ENCODE peak calls at places on chromosomes 13 and 19, in five cellular contexts. One of them, this sample, is unnamed.

GRCh38 chr13:77522444-77522843 is 13.1 kb upstream of the SCEL start:
- ATAC-seq in activated CD8-positive, alpha-beta memory T cell treated with anti-CD3 and anti-CD28 coated beads, Interleukin-2, amount 10 ng/mL, durations not matched to agents 7 days and 5 days: no peak
- ATAC-seq in stimulated activated naive B cell treated with anti-CD40 and anti-IgM and Interleukin-4, amounts not matched to agents 10 μg/mL and 1 μg/mL and 100 μg/mL, for 72 hours: no peak
- ATAC-seq in right cardiac atrium: no peak
- ATAC-seq in activated T-cell treated with anti-CD3 and anti-CD28 coated beads, Interleukin-2, amount 50 U/mL, for 72 hours: no peak
- ATAC-seq in this sample: no peak

GRCh38 chr19:14495678-14496028 is 274 bp downstream of the GIPC1 start:
- ATAC-seq in activated T-cell treated with anti-CD3 and anti-CD28 coated beads, Interleukin-2, amount 50 U/mL, for 72 hours: peak
- ATAC-seq in activated CD8-positive, alpha-beta memory T cell treated with anti-CD3 and anti-CD28 coated beads, Interleukin-2, amount 10 ng/mL, durations not matched to agents 7 days and 5 days: no peak
- ATAC-seq in right cardiac atrium: no peak
- ATAC-seq in stimulated activated naive B cell treated with anti-CD40 and anti-IgM and Interleukin-4, amounts not matched to agents 10 μg/mL and 1 μg/mL and 100 μg/mL, for 72 hours: no peak
- ATAC-seq in this sample: no peak

GRCh38 chr13:94416454-94417080 is 62.9 kb downstream of the DCT start:
- ATAC-seq in activated CD8-positive, alpha-beta memory T cell treated with anti-CD3 and anti-CD28 coated beads, Interleukin-2, amount 10 ng/mL, durations not matched to agents 7 days and 5 days: no peak
- ATAC-seq in stimulated activated naive B cell treated with anti-CD40 and anti-IgM and Interleukin-4, amounts not matched to agents 10 μg/mL and 1 μg/mL and 100 μg/mL, for 72 hours: no peak
- ATAC-seq in right cardiac atrium: no peak
- ATAC-seq in activated T-cell treated with anti-CD3 and anti-CD28 coated beads, Interleukin-2, amount 50 U/mL, for 72 hours: no peak
- ATAC-seq in this sample: no peak

GRCh38 chr19:12603714-12604113 is 6.9 kb downstream of the ZNF490 start:
- ATAC-seq in stimulated activated naive B cell treated with anti-CD40 and anti-IgM and Interleukin-4, amounts not matched to agents 10 μg/mL and 1 μg/mL and 100 μg/mL, for 72 hours: peak
- ATAC-seq in activated T-cell treated with anti-CD3 and anti-CD28 coated beads, Interleukin-2, amount 50 U/mL, for 72 hours: peak
- ATAC-seq in right cardiac atrium: no peak
- ATAC-seq in activated CD8-positive, alpha-beta memory T cell treated with anti-CD3 and anti-CD28 coated beads, Interleukin-2, amount 10 ng/mL, durations not matched to agents 7 days and 5 days: peak
- ATAC-seq in this sample: no peak

GRCh38 chr19:16402076-16402475 is 69.7 kb downstream of the EPS15L1 start:
- ATAC-seq in right cardiac atrium: no peak
- ATAC-seq in stimulated activated naive B cell treated with anti-CD40 and anti-IgM and Interleukin-4, amounts not matched to agents 10 μg/mL and 1 μg/mL and 100 μg/mL, for 72 hours: no peak
- ATAC-seq in activated CD8-positive, alpha-beta memory T cell treated with anti-CD3 and anti-CD28 coated beads, Interleukin-2, amount 10 ng/mL, durations not matched to agents 7 days and 5 days: no peak
- ATAC-seq in activated T-cell treated with anti-CD3 and anti-CD28 coated beads, Interleukin-2, amount 50 U/mL, for 72 hours: no peak
- ATAC-seq in this sample: no peak

GRCh38 chr19:19662866-19663291 is 597 bp downstream of the ATP13A1 start:
- ATAC-seq in right cardiac atrium: no peak
- ATAC-seq in stimulated activated naive B cell treated with anti-CD40 and anti-IgM and Interleukin-4, amounts not matched to agents 10 μg/mL and 1 μg/mL and 100 μg/mL, for 72 hours: peak
- ATAC-seq in activated CD8-positive, alpha-beta memory T cell treated with anti-CD3 and anti-CD28 coated beads, Interleukin-2, amount 10 ng/mL, durations not matched to agents 7 days and 5 days: no peak
- ATAC-seq in activated T-cell treated with anti-CD3 and anti-CD28 coated beads, Interleukin-2, amount 50 U/mL, for 72 hours: peak
- ATAC-seq in this sample: no peak

GRCh38 chr13:36051082-36051481 is 80.1 kb downstream of the DCLK1 start:
- ATAC-seq in activated CD8-positive, alpha-beta memory T cell treated with anti-CD3 and anti-CD28 coated beads, Interleukin-2, amount 10 ng/mL, durations not matched to agents 7 days and 5 days: no peak
- ATAC-seq in right cardiac atrium: no peak
- ATAC-seq in activated T-cell treated with anti-CD3 and anti-CD28 coated beads, Interleukin-2, amount 50 U/mL, for 72 hours: no peak
- ATAC-seq in stimulated activated naive B cell treated with anti-CD40 and anti-IgM and Interleukin-4, amounts not matched to agents 10 μg/mL and 1 μg/mL and 100 μg/mL, for 72 hours: no peak
- ATAC-seq in this sample: peak

GRCh38 chr19:30669329-30670010 is 297.3 kb downstream of the ZNF536 start:
- ATAC-seq in activated CD8-positive, alpha-beta memory T cell treated with anti-CD3 and anti-CD28 coated beads, Interleukin-2, amount 10 ng/mL, durations not matched to agents 7 days and 5 days: no peak
- ATAC-seq in activated T-cell treated with anti-CD3 and anti-CD28 coated beads, Interleukin-2, amount 50 U/mL, for 72 hours: no peak
- ATAC-seq in stimulated activated naive B cell treated with anti-CD40 and anti-IgM and Interleukin-4, amounts not matched to agents 10 μg/mL and 1 μg/mL and 100 μg/mL, for 72 hours: peak
- ATAC-seq in right cardiac atrium: peak
- ATAC-seq in this sample: no peak

GRCh38 chr13:99125335-99125915 is 75.2 kb upstream of the UBAC2 start:
- ATAC-seq in activated CD8-positive, alpha-beta memory T cell treated with anti-CD3 and anti-CD28 coated beads, Interleukin-2, amount 10 ng/mL, durations not matched to agents 7 days and 5 days: no peak
- ATAC-seq in right cardiac atrium: peak
- ATAC-seq in activated T-cell treated with anti-CD3 and anti-CD28 coated beads, Interleukin-2, amount 50 U/mL, for 72 hours: no peak
- ATAC-seq in stimulated activated naive B cell treated with anti-CD40 and anti-IgM and Interleukin-4, amounts not matched to agents 10 μg/mL and 1 μg/mL and 100 μg/mL, for 72 hours: no peak
- ATAC-seq in this sample: no peak

GRCh38 chr13:110627761-110628476 is 12.6 kb downstream of the NAXD start:
- ATAC-seq in activated T-cell treated with anti-CD3 and anti-CD28 coated beads, Interleukin-2, amount 50 U/mL, for 72 hours: no peak
- ATAC-seq in stimulated activated naive B cell treated with anti-CD40 and anti-IgM and Interleukin-4, amounts not matched to agents 10 μg/mL and 1 μg/mL and 100 μg/mL, for 72 hours: no peak
- ATAC-seq in activated CD8-positive, alpha-beta memory T cell treated with anti-CD3 and anti-CD28 coated beads, Interleukin-2, amount 10 ng/mL, durations not matched to agents 7 days and 5 days: no peak
- ATAC-seq in right cardiac atrium: peak
- ATAC-seq in this sample: no peak

GRCh38 chr13:98773921-98774320 is 21.4 kb upstream of the SLC15A1 start:
- ATAC-seq in stimulated activated naive B cell treated with anti-CD40 and anti-IgM and Interleukin-4, amounts not matched to agents 10 μg/mL and 1 μg/mL and 100 μg/mL, for 72 hours: no peak
- ATAC-seq in right cardiac atrium: no peak
- ATAC-seq in activated T-cell treated with anti-CD3 and anti-CD28 coated beads, Interleukin-2, amount 50 U/mL, for 72 hours: no peak
- ATAC-seq in activated CD8-positive, alpha-beta memory T cell treated with anti-CD3 and anti-CD28 coated beads, Interleukin-2, amount 10 ng/mL, durations not matched to agents 7 days and 5 days: no peak
- ATAC-seq in this sample: no peak

GRCh38 chr13:32734511-32734910 is 148.3 kb downstream of the PDS5B start:
- ATAC-seq in right cardiac atrium: no peak
- ATAC-seq in activated T-cell treated with anti-CD3 and anti-CD28 coated beads, Interleukin-2, amount 50 U/mL, for 72 hours: peak
- ATAC-seq in activated CD8-positive, alpha-beta memory T cell treated with anti-CD3 and anti-CD28 coated beads, Interleukin-2, amount 10 ng/mL, durations not matched to agents 7 days and 5 days: no peak
- ATAC-seq in stimulated activated naive B cell treated with anti-CD40 and anti-IgM and Interleukin-4, amounts not matched to agents 10 μg/mL and 1 μg/mL and 100 μg/mL, for 72 hours: no peak
- ATAC-seq in this sample: no peak

GRCh38 chr19:49403404-49404187 is 15.5 kb downstream of the KASH5 start:
- ATAC-seq in activated CD8-positive, alpha-beta memory T cell treated with anti-CD3 and anti-CD28 coated beads, Interleukin-2, amount 10 ng/mL, durations not matched to agents 7 days and 5 days: no peak
- ATAC-seq in activated T-cell treated with anti-CD3 and anti-CD28 coated beads, Interleukin-2, amount 50 U/mL, for 72 hours: no peak
- ATAC-seq in right cardiac atrium: no peak
- ATAC-seq in stimulated activated naive B cell treated with anti-CD40 and anti-IgM and Interleukin-4, amounts not matched to agents 10 μg/mL and 1 μg/mL and 100 μg/mL, for 72 hours: peak
- ATAC-seq in this sample: no peak

GRCh38 chr13:102798653-102799543 is at the start of the genes BIVM and POGLUT2:
- ATAC-seq in activated T-cell treated with anti-CD3 and anti-CD28 coated beads, Interleukin-2, amount 50 U/mL, for 72 hours: peak
- ATAC-seq in stimulated activated naive B cell treated with anti-CD40 and anti-IgM and Interleukin-4, amounts not matched to agents 10 μg/mL and 1 μg/mL and 100 μg/mL, for 72 hours: peak
- ATAC-seq in right cardiac atrium: peak
- ATAC-seq in activated CD8-positive, alpha-beta memory T cell treated with anti-CD3 and anti-CD28 coated beads, Interleukin-2, amount 10 ng/mL, durations not matched to agents 7 days and 5 days: peak
- ATAC-seq in this sample: peak

GRCh38 chr13:77351326-77351725 is 24.4 kb upstream of the MYCBP2 start:
- ATAC-seq in right cardiac atrium: peak
- ATAC-seq in activated CD8-positive, alpha-beta memory T cell treated with anti-CD3 and anti-CD28 coated beads, Interleukin-2, amount 10 ng/mL, durations not matched to agents 7 days and 5 days: no peak
- ATAC-seq in activated T-cell treated with anti-CD3 and anti-CD28 coated beads, Interleukin-2, amount 50 U/mL, for 72 hours: no peak
- ATAC-seq in stimulated activated naive B cell treated with anti-CD40 and anti-IgM and Interleukin-4, amounts not matched to agents 10 μg/mL and 1 μg/mL and 100 μg/mL, for 72 hours: no peak
- ATAC-seq in this sample: no peak

GRCh38 chr13:54637377-54637776 is 1608.8 kb downstream of the OLFM4 start:
- ATAC-seq in activated CD8-positive, alpha-beta memory T cell treated with anti-CD3 and anti-CD28 coated beads, Interleukin-2, amount 10 ng/mL, durations not matched to agents 7 days and 5 days: no peak
- ATAC-seq in right cardiac atrium: peak
- ATAC-seq in activated T-cell treated with anti-CD3 and anti-CD28 coated beads, Interleukin-2, amount 50 U/mL, for 72 hours: no peak
- ATAC-seq in stimulated activated naive B cell treated with anti-CD40 and anti-IgM and Interleukin-4, amounts not matched to agents 10 μg/mL and 1 μg/mL and 100 μg/mL, for 72 hours: no peak
- ATAC-seq in this sample: no peak

GRCh38 chr13:113205428-113205931 is 3.0 kb downstream of the PCID2 start:
- ATAC-seq in activated T-cell treated with anti-CD3 and anti-CD28 coated beads, Interleukin-2, amount 50 U/mL, for 72 hours: no peak
- ATAC-seq in activated CD8-positive, alpha-beta memory T cell treated with anti-CD3 and anti-CD28 coated beads, Interleukin-2, amount 10 ng/mL, durations not matched to agents 7 days and 5 days: no peak
- ATAC-seq in right cardiac atrium: no peak
- ATAC-seq in stimulated activated naive B cell treated with anti-CD40 and anti-IgM and Interleukin-4, amounts not matched to agents 10 μg/mL and 1 μg/mL and 100 μg/mL, for 72 hours: no peak
- ATAC-seq in this sample: no peak

GRCh38 chr19:21468791-21469190 is 36.6 kb upstream of the ZNF429 start:
- ATAC-seq in activated CD8-positive, alpha-beta memory T cell treated with anti-CD3 and anti-CD28 coated beads, Interleukin-2, amount 10 ng/mL, durations not matched to agents 7 days and 5 days: no peak
- ATAC-seq in right cardiac atrium: no peak
- ATAC-seq in stimulated activated naive B cell treated with anti-CD40 and anti-IgM and Interleukin-4, amounts not matched to agents 10 μg/mL and 1 μg/mL and 100 μg/mL, for 72 hours: no peak
- ATAC-seq in activated T-cell treated with anti-CD3 and anti-CD28 coated beads, Interleukin-2, amount 50 U/mL, for 72 hours: no peak
- ATAC-seq in this sample: no peak

GRCh38 chr19:49502866-49503581 is 6.8 kb downstream of the RPS11 start:
- ATAC-seq in activated T-cell treated with anti-CD3 and anti-CD28 coated beads, Interleukin-2, amount 50 U/mL, for 72 hours: no peak
- ATAC-seq in stimulated activated naive B cell treated with anti-CD40 and anti-IgM and Interleukin-4, amounts not matched to agents 10 μg/mL and 1 μg/mL and 100 μg/mL, for 72 hours: peak
- ATAC-seq in right cardiac atrium: peak
- ATAC-seq in activated CD8-positive, alpha-beta memory T cell treated with anti-CD3 and anti-CD28 coated beads, Interleukin-2, amount 10 ng/mL, durations not matched to agents 7 days and 5 days: no peak
- ATAC-seq in this sample: peak

This sample was measured in gastroesophageal sphincter.